ENCODE peak calls at places on chromosomes 5 and 9, in seven cellular contexts. Q is NCI-H1092 treated with DMSO at 0.1 percent for 48 hours; R is stimulated activated CD8-positive, alpha-beta memory T cell treated with anti-CD3 and anti-CD28 coated beads, Interleukin-12 subunit alpha, Interleukin-12 subunit beta, amount 100 ng/mL, for 1 hour; D is fibroblast of pulmonary artery; G is nucleus accumbens; L is CD8-positive, alpha-beta T cell; C is fibroblast of mammary gland. W is an unnamed sample.

GRCh38 chr5:109884676-109885075 is 194.9 kb downstream of the MAN2A1 start:
- DNase-seq in Q (no peak), R (no peak), D (no peak), G (no peak), L (no peak), C (no peak), W (no peak)

GRCh38 chr9:94941211-94941875 is 214.8 kb downstream of the AOPEP start:
- DNase-seq in Q (no peak), R (no peak), D (peak), G (no peak), L (no peak), C (peak), W (no peak)

GRCh38 chr9:72149231-72149975 is at the start of gene GDA:
- DNase-seq in Q (no peak), R (no peak), D (no peak), G (peak), L (no peak), C (no peak), W (no peak)

GRCh38 chr5:142245776-142246175 is 79.0 kb downstream of the SPRY4 start:
- DNase-seq in Q (no peak), R (no peak), D (peak), G (no peak), L (no peak), C (no peak), W (no peak)

GRCh38 chr9:92668746-92669526 is 995 bp downstream of the IPPK start:
- DNase-seq in Q (no peak), R (peak), D (peak), G (no peak), L (peak), C (peak), W (no peak)

GRCh38 chr5:141725909-141726308 is 43.9 kb upstream of the ARAP3 start:
- DNase-seq in Q (no peak), R (no peak), D (no peak), G (no peak), L (no peak), C (no peak), W (no peak)

GRCh38 chr5:83718195-83718825 is 2.3 kb downstream of the HAPLN1 start:
- DNase-seq in Q (peak), R (peak), D (peak), G (peak), L (no peak), C (peak), W (peak)

GRCh38 chr5:156295434-156295833 is 31.5 kb upstream of the SGCD start:
- DNase-seq in Q (peak), R (no peak), D (no peak), G (no peak), L (no peak), C (no peak), W (no peak)

GRCh38 chr9:2777454-2777853 is 60.1 kb downstream of the KCNV2 start:
- DNase-seq in Q (no peak), R (no peak), D (no peak), G (no peak), L (no peak), C (no peak), W (no peak)

W was measured in COR-L47.